ENCODE peak calls at places on chromosomes 5 and 9, in six cellular contexts. G is BE2C; E is stimulated activated CD4-positive, alpha-beta T cell treated with anti-CD3 and anti-CD28 coated beads, Interleukin-2, amount 100 ng/mL, for 4 hours; P is activated CD8-positive, alpha-beta memory T cell treated with anti-CD3 and anti-CD28 coated beads for 4 hours; J is effector CD4-positive, alpha-beta T cell; F is NCI-H510A treated with DMSO at 0.1 percent for 48 hours. S is an unnamed sample.

GRCh38 chr9:128007566-128008138 is 26.9 kb upstream of the EEIG1 start:
- DNase-seq in G (peak; percentile 30), E (peak; percentile 91), P (peak; percentile 84), J (peak; percentile 91), F (peak; percentile 72), S (peak; percentile 86)

GRCh38 chr9:136886610-136887597 is 588 bp downstream of the TRAF2 start:
- DNase-seq in G (peak; percentile 60), E (no peak), P (no peak), J (peak; percentile 70), F (peak; percentile 44), S (no peak)

GRCh38 chr9:37618817-37619216 is 26.4 kb upstream of the TOMM5 start:
- DNase-seq in G (no peak), E (no peak), P (no peak), J (no peak), F (no peak), S (no peak)

GRCh38 chr9:682633-683508 is 158.6 kb upstream of the DMRT1 start:
- DNase-seq in G (no peak), E (no peak), P (no peak), J (no peak), F (peak; percentile 11), S (no peak)

GRCh38 chr5:82355921-82356454 is 77.8 kb upstream of the RPS23 start:
- DNase-seq in G (no peak), E (no peak), P (no peak), J (no peak), F (no peak), S (no peak)

GRCh38 chr9:90165281-90165680 is 477.3 kb downstream of the DIRAS2 start:
- DNase-seq in G (no peak), E (no peak), P (no peak), J (no peak), F (no peak), S (no peak)

GRCh38 chr5:62969409-62970120 is 390.9 kb downstream of the LRRC70 start:
- DNase-seq in G (no peak), E (no peak), P (no peak), J (no peak), F (no peak), S (no peak)

GRCh38 chr5:167759411-167759821 is 532.0 kb upstream of the WWC1 start:
- DNase-seq in G (no peak), E (no peak), P (no peak), J (no peak), F (no peak), S (no peak)

GRCh38 chr5:150341331-150341730 is 16.2 kb upstream of the TCOF1 start:
- DNase-seq in G (no peak), E (no peak), P (no peak), J (no peak), F (no peak), S (no peak)

GRCh38 chr9:13942695-13943094 is 371.2 kb downstream of the NFIB start:
- DNase-seq in G (no peak), E (no peak), P (no peak), J (no peak), F (no peak), S (no peak)

GRCh38 chr9:17802249-17802857 is 223.5 kb downstream of the SH3GL2 start:
- DNase-seq in G (no peak), E (no peak), P (no peak), J (no peak), F (peak; percentile 1), S (no peak)

GRCh38 chr9:108386859-108387384 is 468.9 kb downstream of the ACTL7B start:
- DNase-seq in G (no peak), E (no peak), P (no peak), J (no peak), F (no peak), S (no peak)

GRCh38 chr5:757931-758697 is 26.4 kb downstream of the ZDHHC11B start:
- DNase-seq in G (peak; percentile 59), E (no peak), P (no peak), J (no peak), F (peak; percentile 74), S (peak; percentile 0)

GRCh38 chr5:124661317-124662141 is 84.9 kb downstream of the ZNF608 start:
- DNase-seq in G (peak; percentile 28), E (no peak), P (no peak), J (no peak), F (peak; percentile 83), S (no peak)

GRCh38 chr9:135536166-135536565 is 9.8 kb upstream of the OBP2A start:
- DNase-seq in G (no peak), E (no peak), P (no peak), J (no peak), F (no peak), S (no peak)

GRCh38 chr9:2234371-2234893 is 219.3 kb downstream of the SMARCA2 start:
- DNase-seq in G (peak; percentile 55), E (no peak), P (no peak), J (no peak), F (peak; percentile 47), S (no peak)

GRCh38 chr9:31799953-31800609 is 584.4 kb upstream of the ACO1 start:
- DNase-seq in G (peak; percentile 43), E (no peak), P (no peak), J (no peak), F (peak; percentile 25), S (no peak)

GRCh38 chr9:11931109-11931508 is 762.1 kb upstream of the TYRP1 start:
- DNase-seq in G (no peak), E (no peak), P (no peak), J (no peak), F (no peak), S (no peak)

GRCh38 chr5:172772112-172772906 is 1.3 kb upstream of the DUSP1 start:
- DNase-seq in G (peak; percentile 84), E (peak; percentile 59), P (peak; percentile 71), J (peak; percentile 81), F (peak; percentile 45), S (peak; percentile 68)

GRCh38 chr5:10457682-10458574 is 16.2 kb downstream of the ROPN1L start:
- DNase-seq in G (peak; percentile 84), E (no peak), P (no peak), J (no peak), F (no peak), S (no peak)

GRCh38 chr9:85727500-85727899 is 14.3 kb downstream of the AGTPBP1 start:
- DNase-seq in G (no peak), E (no peak), P (no peak), J (no peak), F (no peak), S (no peak)

GRCh38 chr5:168422431-168422830 is 63.8 kb upstream of the RARS1 start:
- DNase-seq in G (no peak), E (no peak), P (no peak), J (no peak), F (peak; percentile 3), S (no peak)

GRCh38 chr9:10052181-10052580 is 560.6 kb downstream of the PTPRD start:
- DNase-seq in G (no peak), E (no peak), P (no peak), J (no peak), F (peak; percentile 11), S (no peak)

GRCh38 chr9:93587284-93587650 is 10.9 kb downstream of the PHF2 start:
- DNase-seq in G (no peak), E (no peak), P (no peak), J (no peak), F (no peak), S (no peak)

GRCh38 chr5:156991714-156992113 is 28.7 kb upstream of the TIMD4 start:
- DNase-seq in G (no peak), E (no peak), P (no peak), J (no peak), F (no peak), S (no peak)

GRCh38 chr5:2550479-2550878 is 201.0 kb downstream of the IRX2 start:
- DNase-seq in G (no peak), E (no peak), P (no peak), J (no peak), F (no peak), S (no peak)

GRCh38 chr9:117649126-117649525 is 55.1 kb upstream of the TLR4 start:
- DNase-seq in G (no peak), E (no peak), P (no peak), J (no peak), F (no peak), S (no peak)

GRCh38 chr5:112174959-112175594 is 244.0 kb downstream of the EPB41L4A start:
- DNase-seq in G (peak; percentile 39), E (no peak), P (no peak), J (peak; percentile 13), F (peak; percentile 48), S (no peak)

GRCh38 chr9:114030364-114030763 is 47.7 kb downstream of the AMBP start:
- DNase-seq in G (no peak), E (no peak), P (no peak), J (no peak), F (no peak), S (no peak)

GRCh38 chr9:131028221-131028884 is 19.4 kb downstream of the LAMC3 start:
- DNase-seq in G (no peak), E (no peak), P (no peak), J (no peak), F (no peak), S (no peak)

GRCh38 chr5:17219431-17219830 is 2.0 kb downstream of the BASP1 start:
- DNase-seq in G (no peak), E (no peak), P (no peak), J (no peak), F (no peak), S (no peak)